ENCODE peak calls at places on chromosomes 11 and 22, in seven cellular contexts. One of them, this sample, is unnamed.

GRCh38 chr22:43038325-43038724 is 23.4 kb upstream of the PACSIN2 start:
- DNase-seq in anterior cingulate cortex: no peak
- DNase-seq in H54: no peak
- DNase-seq in heart left ventricle: no peak
- DNase-seq in HT1080: no peak
- DNase-seq in ovary: no peak
- DNase-seq in NCI-H2029 treated with DMSO at 0.1 percent for 48 hours: no peak
- DNase-seq in this sample: no peak

GRCh38 chr22:46007848-46008261 is 30.9 kb upstream of the WNT7B start:
- DNase-seq in anterior cingulate cortex: no peak
- DNase-seq in NCI-H2029 treated with DMSO at 0.1 percent for 48 hours: peak
- DNase-seq in H54: peak
- DNase-seq in ovary: peak
- DNase-seq in HT1080: no peak
- DNase-seq in heart left ventricle: peak
- DNase-seq in this sample: peak

GRCh38 chr11:110251837-110252236 is 44.6 kb downstream of the RDX start:
- DNase-seq in H54: no peak
- DNase-seq in ovary: no peak
- DNase-seq in anterior cingulate cortex: no peak
- DNase-seq in heart left ventricle: peak
- DNase-seq in NCI-H2029 treated with DMSO at 0.1 percent for 48 hours: peak
- DNase-seq in HT1080: peak
- DNase-seq in this sample: peak

GRCh38 chr11:68956142-68956541 is 24.6 kb downstream of the MRGPRD start:
- DNase-seq in NCI-H2029 treated with DMSO at 0.1 percent for 48 hours: no peak
- DNase-seq in heart left ventricle: no peak
- DNase-seq in H54: no peak
- DNase-seq in anterior cingulate cortex: no peak
- DNase-seq in ovary: no peak
- DNase-seq in HT1080: no peak
- DNase-seq in this sample: no peak

GRCh38 chr11:23398052-23398451 is 537.8 kb upstream of the CCDC179 start:
- DNase-seq in heart left ventricle: no peak
- DNase-seq in NCI-H2029 treated with DMSO at 0.1 percent for 48 hours: no peak
- DNase-seq in HT1080: no peak
- DNase-seq in H54: no peak
- DNase-seq in ovary: no peak
- DNase-seq in anterior cingulate cortex: no peak
- DNase-seq in this sample: no peak

GRCh38 chr11:116792869-116793475 is 1.3 kb upstream of the APOA5 start:
- DNase-seq in heart left ventricle: no peak
- DNase-seq in HT1080: peak
- DNase-seq in H54: no peak
- DNase-seq in NCI-H2029 treated with DMSO at 0.1 percent for 48 hours: no peak
- DNase-seq in anterior cingulate cortex: no peak
- DNase-seq in ovary: no peak
- DNase-seq in this sample: peak

GRCh38 chr11:9716275-9717039 is 52.6 kb downstream of the SWAP70 start:
- DNase-seq in ovary: no peak
- DNase-seq in heart left ventricle: peak
- DNase-seq in anterior cingulate cortex: no peak
- DNase-seq in H54: no peak
- DNase-seq in HT1080: peak
- DNase-seq in NCI-H2029 treated with DMSO at 0.1 percent for 48 hours: no peak
- DNase-seq in this sample: peak

GRCh38 chr22:28911777-28912669 is 28.7 kb downstream of the ZNRF3 start:
- DNase-seq in anterior cingulate cortex: no peak
- DNase-seq in NCI-H2029 treated with DMSO at 0.1 percent for 48 hours: no peak
- DNase-seq in H54: no peak
- DNase-seq in heart left ventricle: no peak
- DNase-seq in ovary: no peak
- DNase-seq in HT1080: no peak
- DNase-seq in this sample: peak

GRCh38 chr22:41915035-41915782 is at the start of gene SHISA8:
- DNase-seq in anterior cingulate cortex: no peak
- DNase-seq in HT1080: no peak
- DNase-seq in heart left ventricle: no peak
- DNase-seq in ovary: peak
- DNase-seq in NCI-H2029 treated with DMSO at 0.1 percent for 48 hours: no peak
- DNase-seq in H54: no peak
- DNase-seq in this sample: no peak

GRCh38 chr22:45878901-45879551 is 97.9 kb downstream of the WNT7B start:
- DNase-seq in heart left ventricle: no peak
- DNase-seq in anterior cingulate cortex: no peak
- DNase-seq in HT1080: no peak
- DNase-seq in H54: no peak
- DNase-seq in ovary: no peak
- DNase-seq in NCI-H2029 treated with DMSO at 0.1 percent for 48 hours: no peak
- DNase-seq in this sample: no peak

GRCh38 chr22:44304354-44304753 is 8.4 kb downstream of the SHISAL1 start:
- DNase-seq in anterior cingulate cortex: no peak
- DNase-seq in H54: peak
- DNase-seq in heart left ventricle: no peak
- DNase-seq in NCI-H2029 treated with DMSO at 0.1 percent for 48 hours: no peak
- DNase-seq in HT1080: peak
- DNase-seq in ovary: no peak
- DNase-seq in this sample: peak

GRCh38 chr11:69588270-69588669 is 52.7 kb upstream of the CCND1 start:
- DNase-seq in anterior cingulate cortex: no peak
- DNase-seq in HT1080: peak
- DNase-seq in ovary: no peak
- DNase-seq in H54: peak
- DNase-seq in heart left ventricle: no peak
- DNase-seq in NCI-H2029 treated with DMSO at 0.1 percent for 48 hours: no peak
- DNase-seq in this sample: peak

GRCh38 chr11:70210516-70210915 is 7.4 kb downstream of the FADD start:
- DNase-seq in ovary: no peak
- DNase-seq in H54: no peak
- DNase-seq in anterior cingulate cortex: no peak
- DNase-seq in HT1080: no peak
- DNase-seq in heart left ventricle: no peak
- DNase-seq in NCI-H2029 treated with DMSO at 0.1 percent for 48 hours: no peak
- DNase-seq in this sample: no peak

GRCh38 chr22:23533328-23533762 is 46.7 kb downstream of the IGLL1 start:
- DNase-seq in HT1080: no peak
- DNase-seq in H54: no peak
- DNase-seq in anterior cingulate cortex: no peak
- DNase-seq in heart left ventricle: no peak
- DNase-seq in NCI-H2029 treated with DMSO at 0.1 percent for 48 hours: no peak
- DNase-seq in ovary: peak
- DNase-seq in this sample: no peak